ENCODE peak calls at places on chromosomes 4 and X, in six cellular contexts. U is NCI-H2029; G is activated gamma-delta T cell treated with Interleukin-2 at 50 U/mL for 16 hours; Q is naive thymus-derived CD4-positive, alpha-beta T cell; H is stimulated activated CD8-positive, alpha-beta memory T cell treated with anti-CD3 and anti-CD28 coated beads, Interleukin-7, amount 100 ng/mL, for 24 hours; K is choroid plexus epithelial cell. N is an unnamed sample.

GRCh38 chr4:137705171-137705783 is 173.0 kb upstream of the PCDH18 start:
- DNase-seq in U (no peak), G (no peak), Q (no peak), H (no peak), K (peak; percentile 96), N (no peak)

GRCh38 chr4:127162741-127163140 is 470.0 kb upstream of the INTU start:
- DNase-seq in U (no peak), G (no peak), Q (no peak), H (no peak), K (peak; percentile 93), N (no peak)

GRCh38 chrX:16807976-16808542 is 21.8 kb downstream of the TXLNG start:
- DNase-seq in U (peak; percentile 16), G (no peak), Q (no peak), H (no peak), K (peak; percentile 65), N (no peak)

GRCh38 chrX:106039920-106040319 is 1.4 kb upstream of the SERPINA7 start:
- DNase-seq in U (no peak), G (no peak), Q (no peak), H (no peak), K (peak; percentile 20), N (no peak)

GRCh38 chr4:2673157-2673556 is 83.0 kb downstream of the TNIP2 start:
- DNase-seq in U (no peak), G (no peak), Q (no peak), H (no peak), K (peak; percentile 40), N (no peak)

GRCh38 chr4:184907216-184907615 is 81.4 kb upstream of the ACSL1 start:
- DNase-seq in U (no peak), G (no peak), Q (no peak), H (no peak), K (peak; percentile 13), N (no peak)

GRCh38 chrX:138925330-138925729 is 213.8 kb upstream of the FGF13 start:
- DNase-seq in U (no peak), G (no peak), Q (no peak), H (no peak), K (peak; percentile 8), N (no peak)

GRCh38 chr4:140851032-140851636 is 94.9 kb upstream of the TBC1D9 start:
- DNase-seq in U (peak; percentile 46), G (no peak), Q (no peak), H (no peak), K (peak; percentile 80), N (peak; percentile 22)

GRCh38 chr4:84167579-84167978 is 331.5 kb downstream of the NKX6-1 start:
- DNase-seq in U (no peak), G (no peak), Q (no peak), H (no peak), K (no peak), N (no peak)

GRCh38 chr4:41207330-41207831 is 7.0 kb downstream of the APBB2 start:
- DNase-seq in U (no peak), G (no peak), Q (no peak), H (no peak), K (peak; percentile 52), N (no peak)

GRCh38 chr4:56999751-57000150 is 21.1 kb downstream of the POLR2B start:
- DNase-seq in U (no peak), G (no peak), Q (no peak), H (no peak), K (no peak), N (no peak)

GRCh38 chr4:166481739-166482138 is 608.7 kb downstream of the TLL1 start:
- DNase-seq in U (no peak), G (no peak), Q (no peak), H (no peak), K (no peak), N (no peak)

GRCh38 chr4:137467537-137467936 is 64.8 kb downstream of the PCDH18 start:
- DNase-seq in U (no peak), G (no peak), Q (no peak), H (no peak), K (no peak), N (no peak)

GRCh38 chrX:40172169-40172979 is 74.6 kb upstream of the BCOR start:
- DNase-seq in U (peak; percentile 31), G (peak; percentile 35), Q (no peak), H (no peak), K (peak; percentile 65), N (peak; percentile 58)

GRCh38 chr4:30600246-30600645 is 119.9 kb upstream of the PCDH7 start:
- DNase-seq in U (no peak), G (no peak), Q (no peak), H (no peak), K (peak; percentile 17), N (no peak)

GRCh38 chrX:106933538-106933961 is 13.3 kb downstream of the CLDN2 start:
- DNase-seq in U (no peak), G (no peak), Q (no peak), H (no peak), K (no peak), N (no peak)

GRCh38 chr4:114595207-114595606 is 3.4 kb upstream of the UGT8 start:
- DNase-seq in U (no peak), G (no peak), Q (no peak), H (no peak), K (no peak), N (no peak)

GRCh38 chrX:82813671-82814078 is 694.4 kb upstream of the POU3F4 start:
- DNase-seq in U (no peak), G (no peak), Q (no peak), H (no peak), K (peak; percentile 91), N (no peak)

N was measured in GM06990.